ENCODE peak calls at places on chromosomes 6 and 20, in eight cellular contexts. O, K, G, J, H, Y, R and Q are unnamed samples.

GRCh38 chr6:15872252-15873103 is 209.7 kb upstream of the DTNBP1 start:
- DNase-seq in J (no peak), R (no peak), O (no peak), Y (no peak), G (no peak), H (no peak), K (no peak), Q (no peak)

GRCh38 chr20:64003970-64004725 is 23.2 kb downstream of the PRPF6 start:
- DNase-seq in Y (no peak), R (no peak), K (no peak), H (no peak), G (no peak), J (no peak), O (no peak), Q (no peak)

GRCh38 chr20:21437816-21438215 is 40.5 kb upstream of the NKX2-4 start:
- DNase-seq in K (no peak), R (no peak), O (no peak), Y (no peak), J (no peak), G (no peak), H (no peak), Q (no peak)

GRCh38 chr6:3742426-3743344 is 8.8 kb downstream of the PXDC1 start:
- DNase-seq in K (peak), O (peak), R (peak), H (peak), Y (no peak), G (peak), J (peak), Q (no peak)

GRCh38 chr20:53872561-53873248 is 197.7 kb downstream of the BCAS1 start:
- DNase-seq in H (no peak), J (no peak), O (peak), K (no peak), Y (no peak), R (no peak), G (no peak), Q (no peak)

GRCh38 chr20:50744143-50744792 is 12.9 kb downstream of the PARD6B start:
- DNase-seq in K (peak), R (peak), J (peak), H (peak), G (peak), O (no peak), Y (no peak), Q (peak)

GRCh38 chr6:136066005-136066404 is 184.1 kb downstream of the MTFR2 start:
- DNase-seq in Y (no peak), J (no peak), H (no peak), R (no peak), K (no peak), O (no peak), G (no peak), Q (no peak)

GRCh38 chr20:38674178-38675133 is 49.8 kb upstream of the SLC32A1 start:
- DNase-seq in G (peak), K (peak), Y (no peak), J (peak), R (no peak), O (peak), H (peak), Q (peak)

GRCh38 chr20:23233341-23233740 is 117.2 kb upstream of the NXT1 start:
- DNase-seq in R (no peak), K (no peak), O (no peak), J (no peak), Y (no peak), H (no peak), G (no peak), Q (no peak)

GRCh38 chr6:138805431-138805830 is 9.5 kb downstream of the ECT2L start:
- DNase-seq in G (no peak), R (no peak), Y (no peak), H (no peak), J (no peak), K (no peak), O (no peak), Q (peak)

GRCh38 chr20:47493175-47493953 is 8.3 kb upstream of the NCOA3 start:
- DNase-seq in G (peak), K (peak), Y (peak), J (no peak), R (peak), O (peak), H (peak), Q (no peak)

GRCh38 chr6:9532621-9533557 is 882.0 kb downstream of the TFAP2A start:
- DNase-seq in G (no peak), J (no peak), Y (no peak), R (no peak), H (no peak), K (no peak), O (no peak), Q (no peak)

GRCh38 chr6:137155830-137156229 is 17.6 kb downstream of the IL22RA2 start:
- DNase-seq in O (peak), K (no peak), G (no peak), Y (no peak), R (no peak), J (no peak), H (no peak), Q (no peak)

GRCh38 chr20:37538003-37538402 is 10.3 kb upstream of the BLCAP start:
- DNase-seq in G (no peak), O (no peak), H (peak), Y (no peak), K (no peak), J (no peak), R (no peak), Q (no peak)

GRCh38 chr6:38272222-38272621 is 367.5 kb downstream of the BTBD9 start:
- DNase-seq in J (no peak), Y (no peak), H (no peak), R (no peak), K (no peak), O (no peak), G (no peak), Q (no peak)

GRCh38 chr6:125888989-125889656 is 67.4 kb upstream of the HINT3 start:
- DNase-seq in J (peak), Y (no peak), R (peak), H (peak), O (no peak), K (no peak), G (no peak), Q (no peak)

GRCh38 chr20:32111287-32111686 is 1.8 kb downstream of the TM9SF4 start:
- DNase-seq in K (no peak), J (no peak), O (no peak), R (no peak), H (no peak), Y (no peak), G (peak), Q (no peak)
- H3K4me3 ChIP-seq in K (no peak), J (no peak), O (no peak), R (no peak), H (no peak), Y (peak), G (no peak), Q (no peak)

GRCh38 chr6:32852018-32852843 is 1.3 kb downstream of the TAP1 start:
- DNase-seq in G (peak), Y (no peak), K (peak), J (no peak), R (no peak), H (no peak), O (no peak), Q (no peak)
- H3K4me3 ChIP-seq in G (peak), Y (peak), K (peak), J (peak), R (peak), H (peak), O (peak), Q (peak)

GRCh38 chr6:170440437-170440836 is 112.7 kb downstream of the PSMB1 start:
- DNase-seq in O (no peak), J (no peak), K (no peak), Y (no peak), H (no peak), G (no peak), R (no peak), Q (no peak)

GRCh38 chr6:170437719-170438401 is 115.2 kb downstream of the PSMB1 start:
- DNase-seq in O (no peak), K (no peak), R (no peak), J (no peak), H (no peak), G (no peak), Y (no peak), Q (no peak)

GRCh38 chr6:170439366-170440351 is 113.4 kb downstream of the PSMB1 start:
- DNase-seq in H (no peak), Y (no peak), G (no peak), R (no peak), K (no peak), J (no peak), O (no peak), Q (no peak)

GRCh38 chr6:170438861-170439260 is 114.2 kb downstream of the PSMB1 start:
- DNase-seq in O (no peak), G (no peak), Y (no peak), R (no peak), H (no peak), K (no peak), J (no peak), Q (no peak)

GRCh38 chr6:170438402-170438753 is 114.7 kb downstream of the PSMB1 start:
- DNase-seq in G (peak), O (no peak), Y (peak), H (peak), K (peak), R (peak), J (peak), Q (peak)
- H3K4me3 ChIP-seq in G (no peak), O (no peak), Y (no peak), H (no peak), K (no peak), R (no peak), J (no peak), Q (peak)

GRCh38 chr20:48892049-48892470 is 29.5 kb upstream of the ARFGEF2 start:
- DNase-seq in H (no peak), G (no peak), R (no peak), O (no peak), K (no peak), J (no peak), Y (no peak), Q (no peak)

GRCh38 chr20:48886189-48886588 is 35.3 kb upstream of the ARFGEF2 start:
- DNase-seq in G (no peak), H (no peak), R (no peak), O (no peak), J (no peak), K (no peak), Y (no peak), Q (no peak)

GRCh38 chr20:48891235-48892048 is 30.1 kb upstream of the ARFGEF2 start:
- DNase-seq in R (no peak), Y (no peak), J (no peak), K (no peak), G (no peak), H (no peak), O (no peak), Q (no peak)

GRCh38 chr20:48886811-48887210 is 34.7 kb upstream of the ARFGEF2 start:
- DNase-seq in K (no peak), O (no peak), H (no peak), R (no peak), Y (no peak), G (no peak), J (no peak), Q (no peak)

GRCh38 chr20:48889155-48889790 is 32.2 kb upstream of the ARFGEF2 start:
- DNase-seq in K (no peak), Y (no peak), G (no peak), H (no peak), O (no peak), J (no peak), R (no peak), Q (no peak)
- H3K4me3 ChIP-seq in K (no peak), Y (no peak), G (no peak), H (no peak), O (no peak), J (no peak), R (no peak), Q (no peak)

GRCh38 chr20:49566401-49566800 is 1.5 kb downstream of the PTGIS start:
- DNase-seq in J (no peak), Y (no peak), R (no peak), K (no peak), H (no peak), G (no peak), O (no peak), Q (no peak)
- H3K4me3 ChIP-seq in J (peak), Y (peak), R (no peak), K (no peak), H (no peak), G (no peak), O (no peak), Q (peak)

GRCh38 chr6:151100326-151100725 is 139.4 kb upstream of the AKAP12 start:
- DNase-seq in G (no peak), R (no peak), K (no peak), J (no peak), O (no peak), H (no peak), Y (no peak), Q (no peak)

GRCh38 chr6:151097207-151097606 is 142.6 kb upstream of the AKAP12 start:
- DNase-seq in K (no peak), Y (no peak), J (no peak), G (no peak), R (no peak), H (no peak), O (no peak), Q (no peak)

GRCh38 chr6:151098166-151098565 is 141.6 kb upstream of the AKAP12 start:
- DNase-seq in K (no peak), J (no peak), O (no peak), G (no peak), Y (no peak), H (no peak), R (no peak), Q (no peak)

GRCh38 chr6:151101116-151101810 is 138.5 kb upstream of the AKAP12 start:
- DNase-seq in Y (no peak), K (no peak), J (no peak), O (no peak), G (no peak), R (no peak), H (no peak), Q (no peak)

DNA sequence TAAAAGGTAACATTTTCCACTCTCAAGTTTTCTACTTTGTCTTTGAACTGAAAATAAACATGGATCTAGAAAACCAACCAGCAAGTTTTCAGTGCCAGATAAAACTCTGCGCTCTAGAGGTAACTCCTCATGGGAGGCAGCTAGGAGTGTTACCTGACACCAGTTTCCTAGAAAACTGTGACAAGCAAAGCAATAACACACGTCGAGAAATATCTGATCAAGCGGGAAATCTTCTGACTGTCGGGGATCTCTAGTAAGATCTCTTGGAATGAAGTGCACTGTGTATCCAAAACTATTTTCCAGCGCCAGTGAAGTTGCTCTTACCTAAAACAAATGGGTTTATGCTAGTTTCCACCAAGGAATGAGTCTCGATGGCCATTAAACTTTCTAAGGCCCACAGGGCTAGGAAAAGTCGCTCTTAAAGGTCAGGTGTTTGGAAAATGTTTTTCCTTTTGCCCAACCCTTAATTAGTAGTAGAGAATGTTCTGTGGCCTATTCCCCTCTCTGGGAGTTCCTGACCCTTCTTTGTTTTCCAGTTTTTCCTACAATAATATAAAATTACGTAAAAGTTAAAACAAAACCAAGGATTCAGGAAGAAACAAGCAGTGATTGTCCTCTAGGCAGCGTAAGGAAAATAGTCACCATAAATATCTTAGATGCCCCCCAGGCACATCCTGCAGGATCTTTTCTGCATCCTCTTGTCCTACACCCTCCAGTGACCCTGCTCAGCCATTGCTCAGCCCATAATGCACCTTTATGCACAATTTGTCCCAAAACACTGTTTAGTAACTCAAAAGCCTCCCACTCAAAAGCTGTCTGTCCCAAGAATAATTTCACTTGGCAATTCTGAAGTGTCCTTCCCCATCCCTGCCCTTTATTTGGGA is 137.7 kb upstream of the AKAP12 start:
- DNase-seq in O (no peak), K (no peak), Y (no peak), G (no peak), J (no peak), R (no peak), H (no peak), Q (no peak)
- H3K4me3 ChIP-seq in O (no peak), K (no peak), Y (no peak), G (no peak), J (no peak), R (no peak), H (no peak), Q (no peak)

GRCh38 chr6:131636880-131637792 is at the start of gene ENPP3:
- DNase-seq in Y (no peak), O (no peak), J (no peak), H (peak), R (no peak), G (no peak), K (no peak), Q (no peak)
- H3K4me3 ChIP-seq in Y (no peak), O (no peak), J (no peak), H (no peak), R (no peak), G (peak), K (no peak), Q (no peak)

GRCh38 chr6:150491131-150491795 is 108.4 kb upstream of the PLEKHG1 start:
- DNase-seq in R (peak), J (no peak), O (no peak), G (no peak), H (peak), K (no peak), Y (no peak), Q (no peak)

GRCh38 chr6:150492941-150493340 is 106.7 kb upstream of the PLEKHG1 start:
- DNase-seq in O (no peak), R (no peak), K (no peak), J (no peak), H (no peak), Y (no peak), G (no peak), Q (no peak)

GRCh38 chr6:150490586-150490985 is 109.1 kb upstream of the PLEKHG1 start:
- DNase-seq in Y (no peak), H (peak), R (peak), O (no peak), J (no peak), K (no peak), G (no peak), Q (no peak)

GRCh38 chr6:150492507-150492906 is 107.2 kb upstream of the PLEKHG1 start:
- DNase-seq in G (no peak), H (no peak), R (peak), O (no peak), Y (no peak), K (no peak), J (no peak), Q (no peak)

DNA sequence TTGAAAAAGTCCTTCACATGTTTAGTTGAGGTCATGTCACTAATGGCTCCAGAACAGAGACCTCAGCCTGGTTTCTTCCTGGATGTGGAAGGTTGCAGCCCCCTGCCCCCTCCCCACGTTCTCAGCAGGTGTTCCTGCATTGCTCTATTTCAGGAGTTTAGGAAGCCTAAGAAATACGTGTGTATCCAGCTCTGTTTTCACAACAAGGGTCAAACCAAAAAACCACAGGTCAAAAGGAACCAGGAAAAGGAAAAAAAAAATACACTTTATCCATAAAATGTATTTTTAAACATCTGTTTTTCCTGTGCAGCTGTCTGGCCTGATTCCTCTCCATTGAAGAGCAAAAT is 107.9 kb upstream of the PLEKHG1 start:
- DNase-seq in H (no peak), G (no peak), R (no peak), K (no peak), Y (no peak), J (no peak), O (no peak), Q (no peak)
- H3K4me3 ChIP-seq in H (no peak), G (no peak), R (peak), K (no peak), Y (no peak), J (no peak), O (no peak), Q (no peak)